ENCODE peak calls at places on chromosomes 4 and X, in ten cellular contexts. M is GM23248, S is ascending aorta, N is uterus, I is cardiac muscle cell, L is aorta, Z is Peyer's patch, C is endodermal cell, A is IMR-90, O is heart left ventricle. K is an unnamed sample.

GRCh38 chr4:4950891-4951290 is 68.4 kb downstream of the CYTL1 start:
- DNase-seq in I (no peak), C (no peak), Z (no peak), M (no peak), S (no peak), L (no peak), O (no peak), N (no peak), A (no peak), K (no peak)

GRCh38 chrX:115625577-115626301 is 64.8 kb downstream of the PLS3 start:
- DNase-seq in L (no peak), M (peak; percentile 57), I (peak; percentile 62), C (no peak), N (no peak), A (peak; percentile 57), O (no peak), S (no peak), Z (no peak), K (no peak)

GRCh38 chr4:87947381-87948160 is 27.9 kb upstream of the SPP1 start:
- DNase-seq in N (no peak), Z (no peak), O (no peak), M (no peak), S (no peak), A (no peak), C (no peak), I (no peak), L (no peak), K (no peak)

GRCh38 chr4:687048-687974 is 1.6 kb downstream of the SLC49A3 start:
- DNase-seq in M (peak; percentile 98), I (peak; percentile 89), S (peak; percentile 91), N (peak; percentile 86), O (peak; percentile 87), C (peak; percentile 79), L (peak; percentile 93), Z (peak; percentile 54), A (peak; percentile 77), K (peak; percentile 91)

GRCh38 chrX:20967725-20968124 is 406.5 kb upstream of the CNKSR2 start:
- DNase-seq in S (no peak), N (no peak), Z (no peak), M (no peak), L (no peak), O (no peak), A (no peak), I (no peak), C (no peak), K (no peak)

GRCh38 chr4:184980261-184980660 is 38.0 kb upstream of the HELT start:
- DNase-seq in M (no peak), L (no peak), I (no peak), C (no peak), N (no peak), S (no peak), Z (no peak), O (no peak), A (no peak), K (no peak)

GRCh38 chr4:151092488-151092887 is 6.9 kb upstream of the RPS3A start:
- DNase-seq in S (no peak), O (no peak), C (no peak), I (no peak), N (no peak), Z (no peak), M (no peak), A (no peak), L (no peak), K (no peak)

GRCh38 chr4:152860057-152860456 is 76.1 kb upstream of the FHDC1 start:
- DNase-seq in O (no peak), N (no peak), Z (no peak), A (no peak), S (no peak), M (no peak), C (no peak), L (no peak), I (no peak), K (no peak)

DNA sequence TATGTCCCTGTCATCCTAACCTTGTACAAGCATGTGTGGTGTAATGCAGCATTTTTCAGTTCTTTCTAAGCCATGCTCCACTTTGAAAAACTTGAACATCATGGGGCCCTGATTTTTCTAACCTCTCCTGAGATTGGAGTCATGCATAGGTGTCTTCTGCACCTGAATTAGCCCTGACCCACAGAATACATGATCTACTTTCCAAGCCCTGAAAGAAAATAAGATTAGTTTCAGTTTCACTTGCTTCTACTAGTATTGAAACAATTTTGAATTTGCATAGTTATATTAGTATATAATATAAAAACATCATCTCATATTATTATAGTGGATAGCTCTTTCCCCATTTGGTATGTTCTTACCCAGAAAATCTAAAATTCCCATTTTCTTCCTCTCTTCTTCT is 178.2 kb downstream of the HS3ST1 start:
- DNase-seq in A (no peak), C (no peak), Z (no peak), S (no peak), L (no peak), N (no peak), M (no peak), I (no peak), O (no peak), K (no peak)
- H3K27me3 ChIP-seq in A (no peaks in the 10 kb centered on the region), C (no peaks in the 10 kb centered on the region), Z (no peaks in the 10 kb centered on the region), S (no peaks in the 10 kb centered on the region), L (no peaks in the 10 kb centered on the region), N (no peaks in the 10 kb centered on the region), M (no peaks in the 10 kb centered on the region), I (no peaks in the 10 kb centered on the region), O (no peaks in the 10 kb centered on the region), K (no peaks in the 10 kb centered on the region)

GRCh38 chr4:25817059-25817681 is 45.6 kb downstream of the SEL1L3 start:
- DNase-seq in A (peak; percentile 86), N (no peak), O (no peak), C (no peak), Z (no peak), L (no peak), M (peak; percentile 91), S (no peak), I (peak; percentile 74), K (no peak)

GRCh38 chr4:25815586-25815985 is 47.2 kb downstream of the SEL1L3 start:
- DNase-seq in C (no peak), S (no peak), N (no peak), L (no peak), M (no peak), A (no peak), I (peak; percentile 86), O (no peak), Z (no peak), K (no peak)

GRCh38 chr4:25816591-25817058 is 46.2 kb downstream of the SEL1L3 start:
- DNase-seq in I (no peak), N (no peak), A (no peak), S (no peak), Z (no peak), M (no peak), L (no peak), C (peak; percentile 72), O (no peak), K (no peak)

GRCh38 chr4:25821267-25821666 is 41.5 kb downstream of the SEL1L3 start:
- DNase-seq in A (no peak), I (no peak), M (no peak), O (no peak), N (no peak), Z (no peak), L (no peak), C (no peak), S (no peak), K (no peak)

GRCh38 chr4:25818293-25819240 is 44.2 kb downstream of the SEL1L3 start:
- DNase-seq in S (no peak), N (no peak), A (peak; percentile 57), O (no peak), M (peak; percentile 62), L (no peak), Z (no peak), I (peak; percentile 29), C (no peak), K (no peak)
- H3K4me1 ChIP-seq in S (peaks cover 3% of the 10 kb centered on the region), N (no peaks in the 10 kb centered on the region), A (peaks cover 30% of the 10 kb centered on the region), O (peaks cover 10% of the 10 kb centered on the region), M (peaks cover 55% of the 10 kb centered on the region), L (no peaks in the 10 kb centered on the region), Z (no peaks in the 10 kb centered on the region), I (no peaks in the 10 kb centered on the region), C (no peaks in the 10 kb centered on the region), K (peaks cover 31% of the 10 kb centered on the region)

GRCh38 chr4:164501074-164501473 is 252.9 kb upstream of the SMIM31 start:
- DNase-seq in N (no peak), O (no peak), M (peak; percentile 0), A (no peak), S (no peak), L (no peak), Z (no peak), C (no peak), I (no peak), K (no peak)
- H3K27ac ChIP-seq in N (no peak overlapping the region), O (no peak overlapping the region), M (no peak overlapping the region), A (no peak overlapping the region), S (no peak overlapping the region), L (no peak overlapping the region), Z (no peak overlapping the region), C (no peak overlapping the region), I (no peak overlapping the region), K (peak overlapping the region; percentile 59)

GRCh38 chrX:123202523-123202922 is 18.4 kb downstream of the GRIA3 start:
- DNase-seq in A (no peak), I (no peak), S (no peak), L (no peak), M (no peak), N (no peak), C (no peak), Z (no peak), O (no peak), K (no peak)

GRCh38 chrX:123210252-123210651 is 26.2 kb downstream of the GRIA3 start:
- DNase-seq in L (no peak), M (no peak), C (no peak), O (no peak), S (no peak), Z (no peak), N (no peak), A (no peak), I (no peak), K (no peak)

GRCh38 chrX:123201720-123202119 is 17.6 kb downstream of the GRIA3 start:
- DNase-seq in L (no peak), M (no peak), N (no peak), A (no peak), O (no peak), C (no peak), Z (no peak), S (no peak), I (no peak), K (no peak)

GRCh38 chrX:123203772-123204171 is 19.7 kb downstream of the GRIA3 start:
- DNase-seq in O (no peak), M (no peak), L (no peak), C (no peak), Z (no peak), S (no peak), N (no peak), A (no peak), I (no peak), K (no peak)

GRCh38 chrX:123206222-123206621 is 22.1 kb downstream of the GRIA3 start:
- DNase-seq in Z (no peak), S (no peak), C (no peak), O (no peak), A (no peak), M (no peak), I (no peak), N (no peak), L (no peak), K (no peak)
- H3K27me3 ChIP-seq in Z (no peaks in the 10 kb centered on the region), S (no peaks in the 10 kb centered on the region), C (no peaks in the 10 kb centered on the region), O (no peaks in the 10 kb centered on the region), A (no peaks in the 10 kb centered on the region), M (no peaks in the 10 kb centered on the region), I (no peaks in the 10 kb centered on the region), N (no peaks in the 10 kb centered on the region), L (no peaks in the 10 kb centered on the region), K (no peaks in the 10 kb centered on the region)